ENCODE peak calls at places on chromosome 13, in seven cellular contexts. F is psoas muscle, N is GM23338, V is PC-9, Z is esophagus muscularis mucosa, X is fibroblast of the aortic adventitia, U is type B pancreatic cell. Q is an unnamed sample.

GRCh38 chr13:97339019-97339988 is 94.7 kb upstream of the RAP2A start:
- DNase-seq in F (no peak), N (no peak), V (no peak), Z (no peak), X (peak; percentile 98), U (no peak), Q (no peak)

GRCh38 chr13:36712785-36713184 is 39.0 kb downstream of the SERTM1 start:
- DNase-seq in F (no peak), N (no peak), V (no peak), Z (no peak), X (peak; percentile 92), U (no peak), Q (no peak)

GRCh38 chr13:59843040-59843439 is 320.7 kb downstream of the DIAPH3 start:
- DNase-seq in F (no peak), N (peak; percentile 16), V (no peak), Z (no peak), X (no peak), U (no peak), Q (no peak)

GRCh38 chr13:101695870-101696516 is 243.5 kb downstream of the ITGBL1 start:
- DNase-seq in F (peak; percentile 58), N (no peak), V (no peak), Z (no peak), X (peak; percentile 16), U (no peak), Q (no peak)

GRCh38 chr13:35470671-35471465 is 5.6 kb downstream of the MAB21L1 start:
- DNase-seq in F (peak; percentile 84), N (peak; percentile 87), V (no peak), Z (no peak), X (peak; percentile 53), U (peak; percentile 79), Q (no peak)

GRCh38 chr13:48304132-48304876 is 753 bp downstream of the RB1 start:
- DNase-seq in F (peak; percentile 57), N (no peak), V (no peak), Z (no peak), X (peak; percentile 64), U (no peak), Q (no peak)

GRCh38 chr13:39765801-39766463 is 110.5 kb downstream of the COG6 start:
- DNase-seq in F (peak; percentile 54), N (peak; percentile 56), V (no peak), Z (no peak), X (no peak), U (no peak), Q (no peak)

GRCh38 chr13:101792189-101792588 is 339.7 kb downstream of the ITGBL1 start:
- DNase-seq in F (no peak), N (no peak), V (no peak), Z (no peak), X (no peak), U (no peak), Q (no peak)

GRCh38 chr13:112821340-112822055 is 131.7 kb downstream of the ATP11A start:
- DNase-seq in F (no peak), N (no peak), V (no peak), Z (no peak), X (no peak), U (no peak), Q (peak; percentile 44)

GRCh38 chr13:106490887-106491321 is 44.6 kb downstream of the EFNB2 start:
- DNase-seq in F (no peak), N (no peak), V (no peak), Z (no peak), X (no peak), U (no peak), Q (no peak)

GRCh38 chr13:94677799-94678198 is 34.5 kb downstream of the SOX21 start:
- DNase-seq in F (no peak), N (peak; percentile 31), V (no peak), Z (no peak), X (no peak), U (no peak), Q (no peak)

GRCh38 chr13:32587014-32587773 is 942 bp downstream of the PDS5B start:
- DNase-seq in F (peak; percentile 87), N (peak; percentile 76), V (peak; percentile 44), Z (no peak), X (peak; percentile 70), U (peak; percentile 71), Q (peak; percentile 88)

GRCh38 chr13:35139591-35139990 is 197.5 kb downstream of the NBEA start:
- DNase-seq in F (no peak), N (no peak), V (no peak), Z (no peak), X (peak; percentile 49), U (no peak), Q (no peak)

DNA sequence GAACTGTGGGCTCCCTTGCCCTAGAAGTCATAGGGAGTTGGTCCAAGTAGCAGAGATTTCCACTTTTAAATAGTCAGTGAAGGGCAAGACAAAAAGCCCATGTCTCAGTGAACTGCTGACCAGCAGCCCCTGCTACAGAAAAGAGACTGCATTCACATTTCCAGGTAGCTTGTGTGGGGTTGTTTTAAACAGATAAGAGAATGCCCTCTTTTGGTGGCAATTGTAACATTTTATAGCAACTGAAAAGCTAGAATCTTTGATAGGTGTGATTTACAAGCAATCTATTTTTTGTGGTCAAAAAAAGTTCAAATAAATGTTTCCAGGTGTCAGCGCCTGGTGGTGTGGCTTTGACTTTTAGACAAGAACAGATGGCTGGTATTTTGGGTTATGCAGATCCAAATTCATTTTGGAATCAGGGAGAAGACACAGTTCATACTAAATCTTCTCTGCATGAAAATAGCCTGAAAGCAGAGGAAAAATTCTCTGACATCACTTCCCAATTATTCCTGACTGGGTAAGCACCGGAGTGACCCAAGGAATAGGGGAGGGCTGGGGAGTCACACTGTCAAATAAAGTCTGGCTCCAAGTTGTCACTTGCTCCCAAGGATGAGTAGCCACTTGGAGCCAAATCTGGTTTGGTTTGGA is 26.2 kb upstream of the GPR12 start:
- DNase-seq in F (no peak), N (no peak), V (no peak), Z (no peak), X (no peak), U (no peak), Q (no peak)
- TF ChIP-seq CTCF in F (no peak), N (no peak), V (no peak), Z (no peak), X (no peak), U (no peak), Q (no peak)

GRCh38 chr13:57507752-57508463 is 123.6 kb upstream of the PCDH17 start:
- DNase-seq in F (no peak), N (no peak), V (no peak), Z (no peak), X (no peak), U (no peak), Q (no peak)
- TF ChIP-seq CTCF in F (no peak), N (no peak), V (no peak), Z (no peak), X (no peak), U (no peak), Q (no peak)

GRCh38 chr13:98761126-98761978 is 8.9 kb upstream of the SLC15A1 start:
- DNase-seq in F (no peak), N (no peak), V (peak; percentile 49), Z (no peak), X (peak; percentile 70), U (no peak), Q (no peak)
- TF ChIP-seq CTCF in F (no peak), N (no peak), V (no peak), Z (no peak), X (peak; percentile 13), U (no peak), Q (no peak)

GRCh38 chr13:37811441-37811840 is 58.1 kb downstream of the TRPC4 start:
- DNase-seq in F (no peak), N (no peak), V (no peak), Z (no peak), X (no peak), U (no peak), Q (no peak)

DNA sequence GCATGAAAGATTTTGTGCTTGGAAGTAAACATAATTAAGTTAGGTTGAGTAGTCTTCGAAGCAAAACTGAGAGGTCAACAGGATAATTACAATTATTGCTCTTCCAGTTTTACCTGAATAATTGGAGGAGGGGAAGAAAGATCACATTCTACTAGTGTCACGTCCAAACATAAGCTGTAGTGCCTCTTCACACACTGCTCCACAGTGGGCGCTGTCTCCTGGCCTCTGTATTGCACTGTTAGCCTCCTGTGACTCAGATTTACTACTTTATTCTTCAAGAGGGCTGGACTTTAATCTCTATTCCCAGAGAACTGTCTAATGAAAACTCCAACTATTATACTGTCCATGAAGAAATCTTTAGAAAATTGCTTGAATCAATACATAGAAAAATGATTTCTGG is 62.9 kb downstream of the TRPC4 start:
- DNase-seq in F (no peak), N (no peak), V (no peak), Z (no peak), X (no peak), U (no peak), Q (no peak)
- TF ChIP-seq CTCF in F (no peak), N (peak; percentile 17), V (no peak), Z (no peak), X (peak; percentile 9), U (no peak), Q (no peak)

DNA sequence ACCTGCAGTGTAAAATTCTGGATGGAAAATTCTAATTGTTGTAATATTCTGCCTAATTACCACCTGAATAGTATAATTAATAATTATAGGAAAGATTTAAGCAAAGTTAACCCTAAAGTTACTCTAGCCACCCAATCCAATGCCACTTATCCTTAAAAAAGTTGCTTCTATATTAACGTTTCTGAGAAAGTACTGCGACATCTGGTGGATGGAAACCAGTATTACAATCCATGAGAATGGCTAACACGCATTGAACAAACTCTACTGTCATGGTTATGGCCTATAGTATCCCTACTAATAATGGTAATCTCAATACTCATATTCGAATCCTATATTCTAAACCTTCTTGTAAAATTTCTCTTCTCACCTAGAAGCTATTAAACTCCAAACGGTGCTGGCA is 1551.8 kb downstream of the SLITRK1 start:
- DNase-seq in F (no peak), N (peak; percentile 65), V (no peak), Z (no peak), X (peak; percentile 6), U (no peak), Q (no peak)
- TF ChIP-seq CTCF in F (no peak), N (peak; percentile 84), V (peak; percentile 73), Z (peak; percentile 21), X (peak; percentile 44), U (peak; percentile 75), Q (peak; percentile 44)

Q was measured in osteocyte.